ENCODE peak calls at places on chromosomes 5 and 9, in five cellular contexts. O is activated CD8-positive, alpha-beta T cell treated with anti-CD3 and anti-CD28 coated beads for 36 hours; P is WTC11; D is lower lobe of right lung; T is neural progenitor cell. H is an unnamed sample.
A peak's percentile ranks its signal among the peaks of the same experiment; 100 is the strongest.

GRCh38 chr5:83000448-83000847 is 76.7 kb downstream of the TMEM167A start:
- DNase-seq in T (no peak), D (no peak), P (no peak), O (no peak), H (no peak)

GRCh38 chr5:74953601-74953960 is 87.4 kb upstream of the FAM169A start:
- DNase-seq in T (no peak), D (no peak), O (no peak), P (no peak), H (no peak)

GRCh38 chr5:56669534-56670483 is 145.5 kb upstream of the MAP3K1 start:
- DNase-seq in T (no peak), O (peak; percentile 63), P (peak; percentile 38), D (peak; percentile 66), H (peak; percentile 23)

GRCh38 chr5:137101544-137101943 is 397.6 kb downstream of the SPOCK1 start:
- DNase-seq in D (no peak), T (no peak), O (no peak), P (no peak), H (no peak)

GRCh38 chr5:1134478-1134877 is 22.6 kb upstream of the SLC12A7 start:
- DNase-seq in O (no peak), P (no peak), D (no peak), T (no peak), H (no peak)

GRCh38 chr9:1046639-1047604 is 3.2 kb upstream of the DMRT2 start:
- DNase-seq in D (no peak), O (no peak), P (peak; percentile 64), T (no peak), H (peak; percentile 78)

GRCh38 chr5:140556438-140556837 is 835 bp downstream of the SRA1 start:
- DNase-seq in O (no peak), T (no peak), P (no peak), D (no peak), H (no peak)

GRCh38 chr9:78866228-78867132 is 569.6 kb downstream of the PSAT1 start:
- DNase-seq in O (no peak), T (no peak), P (no peak), D (no peak), H (no peak)

GRCh38 chr5:95777441-95777840 is 45.1 kb downstream of the GLRX start:
- DNase-seq in T (no peak), P (no peak), D (no peak), O (no peak), H (no peak)

GRCh38 chr9:102840356-102840755 is 154.8 kb upstream of the CYLC2 start:
- DNase-seq in P (no peak), T (no peak), D (no peak), O (no peak), H (no peak)

GRCh38 chr9:112226091-112226490 is 51.0 kb upstream of the SUSD1 start:
- DNase-seq in D (no peak), O (no peak), T (no peak), P (no peak), H (no peak)

GRCh38 chr5:53333160-53333559 is 147.3 kb upstream of the FST start:
- DNase-seq in O (no peak), P (no peak), T (no peak), D (no peak), H (no peak)

GRCh38 chr5:172795401-172795977 is 24.5 kb upstream of the DUSP1 start:
- DNase-seq in T (no peak), P (no peak), D (peak; percentile 75), O (no peak), H (no peak)

H was measured in H7.